ENCODE peak calls at places on chromosomes 1 and 21, in ten cellular contexts. X is activated T-helper 1 cell treated with anti-CD3 and anti-CD28 coated beads, Interleukin-2, amount 50 U/mL, for 16 hours; Y is AG04449; G is hepatic stellate cell; J is nucleus accumbens; L is H4; I is kidney tubule cell; E is Calu3; R is NCI-H774; S is activated naive CD4-positive, alpha-beta T cell treated with Interleukin-2 at 50 U/mL for 16 hours. V is an unnamed sample.
A peak's percentile ranks its signal among the peaks of the same experiment; 100 is the strongest.

GRCh38 chr1:216815239-216815955 is 92.2 kb upstream of the ESRRG start:
- DNase-seq in X (no peak), Y (no peak), G (no peak), J (peak; percentile 58), L (peak; percentile 25), I (peak; percentile 35), E (no peak), R (no peak), S (no peak), V (peak; percentile 10)

GRCh38 chr1:12415239-12415543 is 185.4 kb downstream of the VPS13D start:
- DNase-seq in X (no peak), Y (no peak), G (no peak), J (no peak), L (no peak), I (peak; percentile 90), E (no peak), R (no peak), S (no peak), V (no peak)

GRCh38 chr1:65435987-65436386 is 15.5 kb downstream of the LEPR start:
- DNase-seq in X (no peak), Y (no peak), G (no peak), J (no peak), L (no peak), I (peak; percentile 28), E (no peak), R (no peak), S (no peak), V (no peak)

GRCh38 chr1:42844592-42845140 is 1.7 kb upstream of the ZNF691 start:
- DNase-seq in X (no peak), Y (no peak), G (no peak), J (no peak), L (no peak), I (peak; percentile 74), E (no peak), R (no peak), S (no peak), V (peak; percentile 73)

GRCh38 chr1:185297986-185298385 is 19.1 kb downstream of the IVNS1ABP start:
- DNase-seq in X (no peak), Y (no peak), G (no peak), J (no peak), L (no peak), I (no peak), E (no peak), R (no peak), S (no peak), V (no peak)

GRCh38 chr1:67522001-67522441 is 91.8 kb upstream of the SERBP1 start:
- DNase-seq in X (no peak), Y (no peak), G (no peak), J (no peak), L (no peak), I (peak; percentile 45), E (no peak), R (no peak), S (no peak), V (peak; percentile 76)

GRCh38 chr1:224067207-224067606 is 46.7 kb upstream of the FBXO28 start:
- DNase-seq in X (no peak), Y (no peak), G (no peak), J (no peak), L (no peak), I (no peak), E (no peak), R (no peak), S (no peak), V (no peak)

GRCh38 chr1:174165471-174166137 is 6.3 kb downstream of the RABGAP1L start:
- DNase-seq in X (no peak), Y (no peak), G (no peak), J (no peak), L (no peak), I (no peak), E (no peak), R (no peak), S (no peak), V (no peak)

GRCh38 chr1:230401096-230401495 is 25.0 kb downstream of the PGBD5 start:
- DNase-seq in X (no peak), Y (no peak), G (no peak), J (no peak), L (no peak), I (no peak), E (no peak), R (no peak), S (no peak), V (no peak)

GRCh38 chr1:157099633-157100009 is at the start of gene ETV3L:
- DNase-seq in X (no peak), Y (no peak), G (no peak), J (no peak), L (no peak), I (no peak), E (no peak), R (no peak), S (no peak), V (no peak)

GRCh38 chr1:2788506-2789163 is 12.9 kb downstream of the TTC34 start:
- DNase-seq in X (no peak), Y (no peak), G (no peak), J (no peak), L (no peak), I (no peak), E (no peak), R (no peak), S (no peak), V (no peak)

GRCh38 chr1:37033355-37034291 is 692 bp downstream of the GRIK3 start:
- DNase-seq in X (no peak), Y (no peak), G (no peak), J (no peak), L (no peak), I (no peak), E (no peak), R (peak; percentile 81), S (no peak), V (no peak)

GRCh38 chr21:41821756-41822431 is 55.0 kb upstream of the RIPK4 start:
- DNase-seq in X (no peak), Y (no peak), G (no peak), J (no peak), L (no peak), I (no peak), E (no peak), R (no peak), S (no peak), V (no peak)

GRCh38 chr1:50023292-50024159 is at the start of gene AGBL4:
- DNase-seq in X (no peak), Y (no peak), G (no peak), J (peak; percentile 37), L (peak; percentile 11), I (peak; percentile 69), E (no peak), R (peak; percentile 93), S (no peak), V (peak; percentile 46)

GRCh38 chr1:167797005-167797404 is 75.2 kb downstream of the MPZL1 start:
- DNase-seq in X (no peak), Y (peak; percentile 96), G (peak; percentile 83), J (no peak), L (peak; percentile 95), I (peak; percentile 99), E (peak; percentile 48), R (no peak), S (no peak), V (peak; percentile 98)

GRCh38 chr1:224565186-224565585 is 50.9 kb upstream of the CNIH3 start:
- DNase-seq in X (no peak), Y (peak; percentile 61), G (peak; percentile 62), J (no peak), L (peak; percentile 81), I (peak; percentile 91), E (peak; percentile 60), R (no peak), S (no peak), V (peak; percentile 96)

V was measured in epithelial cell of esophagus.